ENCODE peak calls at places on chromosomes 13 and 19, in four cellular contexts. R is IMR-90, Q is A549, H is K562. I is an unnamed sample.
A peak's percentile ranks its signal among the peaks of the same experiment; 100 is the strongest.

GRCh38 chr13:105334211-105334610 is 1201.3 kb downstream of the EFNB2 start:
- DNase-seq in R (peak; percentile 79), H (no peak), Q (no peak), I (no peak)

GRCh38 chr13:47066261-47066660 is 169.4 kb upstream of the HTR2A start:
- DNase-seq in H (no peak), R (peak; percentile 9), Q (no peak), I (no peak)

GRCh38 chr19:5927439-5927821 is 13.4 kb downstream of the CAPS start:
- DNase-seq in R (no peak), Q (no peak), H (no peak), I (no peak)

GRCh38 chr13:47326061-47326460 is 429.2 kb upstream of the HTR2A start:
- DNase-seq in R (peak; percentile 49), Q (no peak), H (no peak), I (no peak)

GRCh38 chr19:3046621-3047306 is 15.5 kb downstream of the TLE5 start:
- DNase-seq in Q (no peak), R (no peak), H (peak; percentile 82), I (peak; percentile 55)

GRCh38 chr13:24899601-24900000 is 135.6 kb downstream of the RNF17 start:
- DNase-seq in H (no peak), Q (no peak), R (peak; percentile 57), I (no peak)

GRCh38 chr13:101211261-101211660 is 205.0 kb downstream of the NALCN start:
- DNase-seq in R (peak; percentile 72), H (no peak), Q (peak; percentile 14), I (no peak)

GRCh38 chr13:34941436-34941834 is 635 bp upstream of the NBEA start:
- DNase-seq in Q (peak; percentile 4), H (no peak), R (no peak), I (peak; percentile 8)

DNA sequence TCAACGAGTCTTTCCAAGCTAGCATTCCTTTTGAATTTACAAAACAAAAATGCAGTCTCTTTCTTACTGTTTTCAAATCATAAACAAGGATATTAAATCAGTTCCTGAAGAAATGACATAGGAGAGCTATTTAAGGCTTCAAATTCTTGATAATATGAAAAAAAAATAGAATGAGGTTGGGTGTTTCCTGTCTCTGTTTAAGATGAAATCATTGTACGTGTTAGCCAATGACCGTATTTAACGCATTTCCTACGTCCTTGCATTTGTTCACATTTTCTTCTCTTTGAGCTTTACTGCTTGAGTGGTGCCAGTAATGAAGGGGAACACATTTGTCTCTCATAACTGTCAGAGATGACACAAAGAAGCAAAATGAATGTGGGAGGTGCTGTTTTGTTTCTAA is 821.3 kb downstream of the DIAPH3 start:
- DNase-seq in H (no peak), R (no peak), Q (no peak), I (no peak)
- TF ChIP-seq BHLHE40 in H (no peak), R (no peak), Q (no peak), I (no peak)

GRCh38 chr13:44352202-44352601 is 21.4 kb upstream of the SERP2 start:
- DNase-seq in Q (no peak), H (no peak), R (no peak), I (no peak)
- TF ChIP-seq BHLHE40 in Q (no peak), H (no peak), R (no peak), I (no peak)

GRCh38 chr19:46659151-46660007 is 1.6 kb downstream of the DACT3 start:
- DNase-seq in Q (peak; percentile 64), R (no peak), H (peak; percentile 92), I (no peak)

GRCh38 chr19:46660601-46661019 is 372 bp downstream of the DACT3 start:
- DNase-seq in R (no peak), Q (no peak), H (no peak), I (no peak)

GRCh38 chr19:46661735-46662592 is 982 bp upstream of the DACT3 start:
- DNase-seq in R (peak; percentile 90), Q (peak; percentile 96), H (peak; percentile 82), I (peak; percentile 78)

GRCh38 chr19:46661020-46661731 is at the start of gene DACT3:
- DNase-seq in H (peak; percentile 99), Q (peak; percentile 100), R (peak; percentile 100), I (peak; percentile 99)

DNA sequence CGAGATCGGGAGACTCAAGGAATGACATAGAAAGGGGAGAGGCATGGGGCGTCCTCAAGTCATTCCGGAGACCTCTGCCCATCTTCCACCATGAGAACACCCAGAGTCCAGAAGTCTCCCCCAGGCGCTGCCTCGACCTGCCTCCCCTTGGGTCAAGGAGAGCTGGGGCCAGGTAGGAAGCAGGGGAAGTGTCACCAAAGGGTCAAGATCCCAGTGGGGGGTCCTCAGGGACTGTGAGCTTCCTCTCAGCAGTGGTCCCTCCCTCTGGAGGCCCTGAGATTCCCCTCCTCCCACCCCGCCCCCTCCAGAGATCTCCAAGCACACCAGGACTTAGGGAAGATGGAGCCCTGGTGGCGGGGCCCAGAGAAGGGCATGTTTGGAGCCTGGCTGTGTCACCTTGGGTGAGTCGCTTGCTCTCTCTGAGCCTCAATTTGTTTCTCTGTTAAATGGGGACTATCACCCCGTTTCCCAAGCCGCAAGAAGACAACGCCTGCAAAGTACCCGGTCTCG is 919 bp downstream of the DACT3 start:
- DNase-seq in Q (no peak), H (peak; percentile 41), R (no peak), I (peak; percentile 30)
- TF ChIP-seq BHLHE40 in Q (no peak), H (no peak), R (no peak), I (no peak)

GRCh38 chr13:99087954-99088491 is 110.2 kb upstream of the DOCK9 start:
- DNase-seq in H (no peak), Q (peak; percentile 13), R (no peak), I (no peak)

GRCh38 chr13:99086149-99086868 is 108.4 kb upstream of the DOCK9 start:
- DNase-seq in R (peak; percentile 47), Q (peak; percentile 42), H (peak; percentile 73), I (peak; percentile 59)

GRCh38 chr13:99085846-99086148 is 107.9 kb upstream of the DOCK9 start:
- DNase-seq in R (no peak), H (no peak), Q (no peak), I (no peak)

GRCh38 chr13:99087130-99087953 is 109.5 kb upstream of the DOCK9 start:
- DNase-seq in H (peak; percentile 96), Q (peak; percentile 93), R (peak; percentile 59), I (peak; percentile 94)

GRCh38 chr13:99086869-99087129 is 108.9 kb upstream of the DOCK9 start:
- DNase-seq in Q (peak; percentile 21), H (no peak), R (no peak), I (no peak)
- TF ChIP-seq BHLHE40 in Q (no peak), H (no peak), R (no peak), I (no peak)

GRCh38 chr19:45528744-45529453 is 21.6 kb downstream of the VASP start:
- DNase-seq in Q (no peak), H (peak; percentile 81), R (no peak), I (no peak)
- TF ChIP-seq BHLHE40 in Q (no peak), H (no peak), R (no peak), I (no peak)

I was measured in HEK293T.